ENCODE peak calls at places on chromosome 13, in six cellular contexts. P is progenitor cell of endocrine pancreas; H is effector memory CD8-positive, alpha-beta T cell; V is T-helper 9 cell; U is GM19239; T is upper lobe of left lung. A is an unnamed sample.

GRCh38 chr13:92362717-92363116 is 863.9 kb upstream of the GPC6 start:
- DNase-seq in H (no peak), U (no peak), T (no peak), P (no peak), V (no peak), A (no peak)

GRCh38 chr13:99805361-99805760 is 166.2 kb downstream of the ZIC5 start:
- DNase-seq in T (no peak), U (no peak), P (no peak), H (no peak), V (no peak), A (no peak)

GRCh38 chr13:94198666-94199065 is 280.8 kb downstream of the DCT start:
- DNase-seq in T (no peak), V (no peak), U (no peak), P (no peak), H (no peak), A (no peak)

GRCh38 chr13:26985285-26985878 is 186.2 kb downstream of the USP12 start:
- DNase-seq in P (peak; percentile 60), U (peak; percentile 68), H (peak; percentile 70), T (no peak), V (peak; percentile 55), A (peak; percentile 72)

GRCh38 chr13:18943273-18943672 is 238.4 kb downstream of the TUBA3C start:
- DNase-seq in H (no peak), U (no peak), V (no peak), P (no peak), T (no peak), A (peak; percentile 78)

GRCh38 chr13:32134991-32135390 is 103.4 kb downstream of the FRY start:
- DNase-seq in H (no peak), P (no peak), U (no peak), T (no peak), V (no peak), A (no peak)

GRCh38 chr13:44120814-44121505 is 241.3 kb downstream of the LACC1 start:
- DNase-seq in T (no peak), H (no peak), V (no peak), P (no peak), U (no peak), A (no peak)

GRCh38 chr13:110506396-110506795 is 55.1 kb downstream of the RAB20 start:
- DNase-seq in V (no peak), H (no peak), T (peak; percentile 66), U (no peak), P (no peak), A (no peak)

GRCh38 chr13:21974741-21975140 is 303.9 kb downstream of the FGF9 start:
- DNase-seq in T (no peak), P (no peak), V (no peak), H (no peak), U (no peak), A (no peak)

GRCh38 chr13:80239571-80240255 is 101.2 kb downstream of the SPRY2 start:
- DNase-seq in T (no peak), U (no peak), P (no peak), V (no peak), H (no peak), A (no peak)

GRCh38 chr13:45482571-45483173 is 17.9 kb downstream of the COG3 start:
- DNase-seq in V (no peak), H (no peak), P (no peak), U (no peak), T (no peak), A (no peak)

GRCh38 chr13:37978680-37979079 is 109.1 kb upstream of the TRPC4 start:
- DNase-seq in H (no peak), V (no peak), P (no peak), U (no peak), T (no peak), A (no peak)

GRCh38 chr13:113518080-113518803 is 27.7 kb upstream of the DCUN1D2 start:
- DNase-seq in H (no peak), P (no peak), U (no peak), T (no peak), V (no peak), A (no peak)

A was measured in posterior vena cava.